ENCODE peak calls at places on chromosome 11, in four cellular contexts. S is HCEC 1CT, B is hepatocyte, Q is heart left ventricle. K is an unnamed sample.

GRCh38 chr11:114026355-114026754 is 33.2 kb upstream of the ZBTB16 start:
- DNase-seq in Q (no peak), B (peak), S (peak), K (no peak)

GRCh38 chr11:16898274-16898985 is 115.8 kb downstream of the PLEKHA7 start:
- DNase-seq in B (no peak), Q (no peak), S (no peak), K (no peak)

GRCh38 chr11:65243773-65244172 is 18.0 kb upstream of the POLA2 start:
- DNase-seq in B (no peak), S (no peak), Q (no peak), K (no peak)

GRCh38 chr11:47573321-47573720 is 5.4 kb downstream of the KBTBD4 start:
- DNase-seq in B (no peak), S (no peak), Q (peak), K (peak)

GRCh38 chr11:33544593-33545373 is 155.8 kb downstream of the C11orf91 start:
- DNase-seq in B (no peak), Q (no peak), S (peak), K (no peak)

GRCh38 chr11:28760676-28761390 is 652.6 kb downstream of the METTL15 start:
- DNase-seq in B (no peak), Q (no peak), S (no peak), K (no peak)

GRCh38 chr11:84719935-84720577 is 907.1 kb downstream of the DLG2 start:
- DNase-seq in Q (peak), B (peak), S (no peak), K (peak)

GRCh38 chr11:15985127-15985862 is 371.1 kb downstream of the SOX6 start:
- DNase-seq in S (no peak), B (no peak), Q (no peak), K (no peak)

GRCh38 chr11:35721576-35722341 is 59.2 kb downstream of the TRIM44 start:
- DNase-seq in B (no peak), Q (no peak), S (no peak), K (no peak)

GRCh38 chr11:68863553-68864265 is 22.0 kb upstream of the CPT1A start:
- DNase-seq in S (no peak), B (no peak), Q (no peak), K (no peak)

K was measured in psoas muscle.